ENCODE peak calls at places on chromosome 14, in five cellular contexts. N, I, U, Z and C are unnamed samples. For H3K27me3, the result is how much of the 10 kb centered on the place peaks cover.

GRCh38 chr14:52013984-52014600 is 24.7 kb downstream of the RTRAF start:
- DNase-seq in N (no peak), I (no peak), Z (no peak), U (no peak), C (no peak)

GRCh38 chr14:75591331-75591946 is 13.0 kb downstream of the FLVCR2 start:
- DNase-seq in N (no peak), U (no peak), Z (no peak), I (no peak), C (no peak)

GRCh38 chr14:79091381-79091963 is 921.3 kb downstream of the NRXN3 start:
- DNase-seq in U (no peak), N (no peak), Z (no peak), I (no peak), C (no peak)

GRCh38 chr14:70622111-70622712 is 19.5 kb upstream of the TTC9 start:
- DNase-seq in Z (no peak), I (no peak), N (peak), U (peak), C (no peak)

GRCh38 chr14:34498684-34499412 is 36.8 kb upstream of the SPTSSA start:
- DNase-seq in Z (no peak), I (no peak), U (no peak), N (peak), C (no peak)

GRCh38 chr14:52918486-52918885 is 32.4 kb downstream of the FERMT2 start:
- DNase-seq in N (peak), U (no peak), Z (no peak), I (no peak), C (no peak)

GRCh38 chr14:52706724-52707706 is at the start of gene PSMC6:
- DNase-seq in I (peak), Z (peak), N (peak), U (peak), C (peak)

GRCh38 chr14:68978550-68978911 is 571 bp downstream of the ACTN1 start:
- DNase-seq in U (peak), N (peak), Z (no peak), I (peak), C (no peak)

GRCh38 chr14:94227029-94227428 is 52.9 kb downstream of the PPP4R4 start:
- DNase-seq in U (no peak), I (no peak), N (no peak), Z (no peak), C (no peak)

GRCh38 chr14:92317511-92317910 is 5.5 kb upstream of the SLC24A4 start:
- DNase-seq in U (no peak), I (no peak), N (no peak), Z (no peak), C (no peak)

GRCh38 chr14:65791551-65791981 is 379.0 kb downstream of the FUT8 start:
- DNase-seq in U (no peak), Z (no peak), N (peak), I (no peak), C (no peak)

GRCh38 chr14:40099316-40099715 is 667.1 kb upstream of the FBXO33 start:
- DNase-seq in U (no peak), N (no peak), Z (no peak), I (no peak), C (no peak)

GRCh38 chr14:66965831-66966230 is 223.4 kb upstream of the GARIN2 start:
- DNase-seq in Z (no peak), I (no peak), N (no peak), U (no peak), C (no peak)

GRCh38 chr14:33948143-33948962 is 2.5 kb downstream of the EGLN3 start:
- DNase-seq in I (no peak), N (no peak), U (no peak), Z (peak), C (no peak)

GRCh38 chr14:30214456-30215090 is 286.9 kb upstream of the PRKD1 start:
- DNase-seq in Z (no peak), U (no peak), I (no peak), N (peak), C (no peak)

GRCh38 chr14:99432491-99432890 is 48.2 kb downstream of the SETD3 start:
- DNase-seq in Z (no peak), U (no peak), N (no peak), I (no peak), C (no peak)

GRCh38 chr14:92321701-92322100 is 1.3 kb upstream of the SLC24A4 start:
- DNase-seq in Z (no peak), U (no peak), I (no peak), N (no peak), C (no peak)

GRCh38 chr14:43894534-43894933 is 612.5 kb downstream of the FSCB start:
- DNase-seq in N (no peak), Z (no peak), U (no peak), I (no peak), C (no peak)

GRCh38 chr14:100384819-100385813 is 62.0 kb downstream of the SLC25A47 start:
- DNase-seq in I (no peak), Z (no peak), N (peak), U (no peak), C (no peak)

GRCh38 chr14:29148221-29148620 is 381.6 kb downstream of the FOXG1 start:
- DNase-seq in I (no peak), Z (no peak), U (no peak), N (no peak), C (no peak)
- H3K27ac ChIP-seq in I (no peak), Z (no peak), U (no peak), N (no peak), C (no peak)

GRCh38 chr14:36505193-36505815 is 14.7 kb downstream of the NKX2-1 start:
- DNase-seq in N (no peak), U (no peak), Z (no peak), I (no peak), C (no peak)

GRCh38 chr14:36503771-36504741 is 16.0 kb downstream of the NKX2-1 start:
- DNase-seq in Z (no peak), I (no peak), U (no peak), N (no peak), C (no peak)

GRCh38 chr14:36505892-36506731 is 13.9 kb downstream of the NKX2-1 start:
- DNase-seq in N (no peak), I (no peak), Z (no peak), U (no peak), C (no peak)

GRCh38 chr14:36504805-36505192 is 15.2 kb downstream of the NKX2-1 start:
- DNase-seq in I (no peak), Z (no peak), U (no peak), N (no peak), C (no peak)

DNA sequence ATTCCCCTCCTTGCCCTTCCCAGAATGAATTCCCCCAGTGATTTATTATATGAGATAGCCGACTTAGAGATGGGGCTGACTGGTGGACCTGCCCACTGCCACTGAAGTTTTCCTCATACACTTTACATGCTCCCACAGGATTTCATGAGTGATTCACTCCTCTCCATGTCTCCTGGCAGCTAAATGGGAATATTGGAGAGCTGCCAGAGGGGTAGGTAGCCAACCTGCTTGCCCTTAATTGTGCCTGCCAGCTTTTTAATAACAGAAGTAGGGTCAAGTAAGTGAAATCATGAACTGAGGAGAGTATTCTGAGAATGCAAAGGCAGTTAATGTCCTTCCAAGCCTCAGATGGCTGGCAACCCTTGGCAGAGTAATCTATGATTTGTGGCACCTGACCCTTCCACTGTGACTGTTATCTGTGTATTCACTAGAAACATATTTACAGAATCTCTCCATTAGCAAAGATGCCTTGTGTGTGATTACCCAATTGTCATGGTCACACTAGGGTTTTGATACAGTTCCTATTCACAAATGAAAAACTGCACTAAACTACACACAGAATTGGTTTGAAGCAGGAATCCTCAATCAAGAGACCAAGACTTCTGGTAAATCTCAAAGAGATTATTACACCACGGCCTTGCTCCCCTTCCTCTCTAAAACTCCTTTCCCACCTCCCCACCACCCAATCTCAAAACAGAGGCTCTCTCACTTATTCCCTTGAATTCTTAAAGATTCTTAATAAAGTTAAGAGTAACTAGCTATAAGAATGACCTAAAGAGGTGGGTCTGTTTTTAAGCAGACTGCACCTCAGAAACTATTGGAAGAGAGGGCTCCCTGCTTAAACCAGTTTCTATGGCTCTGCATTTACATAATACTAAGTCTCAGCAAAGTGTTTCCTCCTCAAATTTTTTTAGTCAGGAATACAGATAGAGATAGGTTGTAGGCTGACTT is 17.2 kb downstream of the NKX2-1 start:
- DNase-seq in U (no peak), N (no peak), I (no peak), Z (no peak), C (no peak)
- H3K27me3 ChIP-seq in U (under half), N (half or more), I (half or more), Z (half or more), C (half or more)

GRCh38 chr14:105063041-105063440 is 2.2 kb downstream of the GPR132 start:
- DNase-seq in Z (no peak), U (no peak), I (peak), N (no peak), C (no peak)

GRCh38 chr14:105060751-105061427 is 4.3 kb downstream of the GPR132 start:
- DNase-seq in U (no peak), Z (no peak), N (no peak), I (peak), C (no peak)

GRCh38 chr14:105061428-105062047 is 3.7 kb downstream of the GPR132 start:
- DNase-seq in N (no peak), U (no peak), Z (no peak), I (peak), C (no peak)

GRCh38 chr14:105064001-105064400 is 1.2 kb downstream of the GPR132 start:
- DNase-seq in U (no peak), N (no peak), Z (no peak), I (no peak), C (no peak)

DNA sequence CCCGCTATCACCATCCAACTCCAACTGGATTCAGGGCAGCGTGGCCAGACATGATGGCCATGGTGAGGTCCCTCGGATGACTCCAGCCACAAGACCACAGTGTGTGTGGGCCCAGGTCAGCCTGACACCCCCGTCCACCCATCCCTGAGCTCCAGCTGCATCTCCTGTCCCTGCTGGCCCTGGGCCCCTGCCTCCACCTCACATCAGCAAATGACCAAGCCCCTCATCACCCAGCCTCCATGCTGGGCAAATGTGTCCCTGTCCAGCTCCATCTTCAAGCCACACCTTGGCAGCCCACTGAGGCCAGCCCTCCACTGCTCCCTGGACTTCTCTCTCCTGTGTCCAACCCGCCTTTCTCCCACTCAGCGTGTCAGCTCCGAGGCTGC is 3.2 kb downstream of the GPR132 start:
- DNase-seq in U (no peak), I (peak), N (no peak), Z (no peak), C (no peak)
- H3K27ac ChIP-seq in U (no peak), I (peak), N (no peak), Z (no peak), C (peak)

GRCh38 chr14:105196228-105196960 is 15.3 kb upstream of the NUDT14 start:
- DNase-seq in U (no peak), I (no peak), N (peak), Z (no peak), C (no peak)

GRCh38 chr14:105198588-105198987 is 17.5 kb upstream of the NUDT14 start:
- DNase-seq in Z (no peak), I (no peak), N (no peak), U (no peak), C (no peak)

GRCh38 chr14:105195533-105196227 is 14.6 kb upstream of the NUDT14 start:
- DNase-seq in I (no peak), Z (no peak), N (peak), U (no peak), C (no peak)

GRCh38 chr14:105199093-105199492 is 18.0 kb upstream of the NUDT14 start:
- DNase-seq in N (peak), Z (no peak), I (no peak), U (no peak), C (no peak)

DNA sequence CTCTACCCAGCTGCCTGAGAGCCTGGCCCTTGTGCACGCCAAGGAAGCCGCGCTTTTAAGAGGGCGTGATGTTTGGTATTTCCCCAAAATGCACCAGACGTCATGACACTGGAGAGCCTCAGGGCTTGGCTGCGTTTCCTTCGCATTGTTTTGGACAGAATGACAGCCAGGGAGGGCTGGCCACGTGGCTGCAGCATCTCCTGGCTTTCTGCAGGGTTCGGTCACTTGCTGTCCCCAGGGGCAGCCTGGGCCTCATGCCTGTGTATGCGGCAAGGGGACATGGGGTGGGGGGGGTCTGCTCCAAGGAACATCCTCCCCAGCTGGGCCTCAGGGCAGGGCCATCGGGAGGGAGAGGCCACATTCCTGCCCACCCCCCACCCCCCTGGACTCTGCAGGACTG is 16.2 kb upstream of the NUDT14 start:
- DNase-seq in I (no peak), N (no peak), Z (no peak), U (no peak), C (no peak)
- H3K27me3 ChIP-seq in I (half or more), N (under half), Z (under half), U (under half), C (under half)

GRCh38 chr14:104109731-104110361 is 24.3 kb downstream of the ASPG start:
- DNase-seq in I (peak), U (no peak), Z (no peak), N (no peak), C (no peak)
- H3K27ac ChIP-seq in I (no peak), U (no peak), Z (no peak), N (no peak), C (no peak)

GRCh38 chr14:77212097-77212873 is 30.7 kb downstream of the TMEM63C start:
- DNase-seq in N (no peak), I (no peak), U (no peak), Z (no peak), C (no peak)

GRCh38 chr14:77213657-77214016 is 32.0 kb downstream of the TMEM63C start:
- DNase-seq in I (no peak), Z (no peak), N (no peak), U (no peak), C (no peak)

GRCh38 chr14:77212933-77213656 is 31.5 kb downstream of the TMEM63C start:
- DNase-seq in Z (no peak), N (no peak), U (peak), I (no peak), C (no peak)

GRCh38 chr14:77217551-77217950 is 36.0 kb downstream of the TMEM63C start:
- DNase-seq in N (no peak), U (no peak), I (no peak), Z (no peak), C (no peak)

GRCh38 chr14:77214216-77214615 is 32.6 kb downstream of the TMEM63C start:
- DNase-seq in U (no peak), N (no peak), Z (no peak), I (no peak), C (no peak)
- H3K27me3 ChIP-seq in U (under half), N (under half), Z (under half), I (under half), C (under half)

GRCh38 chr14:21070610-21071224 is 613 bp downstream of the ARHGEF40 start:
- DNase-seq in I (peak), U (peak), Z (no peak), N (peak), C (no peak)
- H3K27ac ChIP-seq in I (peak), U (peak), Z (peak), N (no peak), C (peak)

DNA sequence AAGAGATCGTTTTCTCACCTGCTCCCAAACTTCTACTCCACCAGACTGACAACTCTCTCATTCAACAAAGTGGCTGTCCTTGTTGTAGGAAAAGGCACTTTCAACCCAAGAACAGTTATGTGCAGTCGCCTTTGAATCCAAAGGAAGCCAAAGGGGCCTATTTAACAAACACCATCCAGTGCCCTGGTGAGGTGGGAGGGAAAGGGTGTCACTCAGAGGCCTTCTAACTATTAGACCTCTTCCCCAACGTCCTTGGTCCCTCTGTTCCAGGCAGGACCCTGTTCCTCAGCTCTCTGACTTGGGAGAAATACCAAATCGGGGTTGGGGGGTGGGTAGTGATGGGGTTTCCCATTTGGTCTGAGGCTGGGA is 3.2 kb downstream of the SIX4 start:
- DNase-seq in I (no peak), N (no peak), Z (no peak), U (no peak), C (no peak)
- H3K27me3 ChIP-seq in I (half or more), N (under half), Z (under half), U (under half), C (under half)

GRCh38 chr14:96370528-96370927 is 7.2 kb downstream of the GSKIP start:
- DNase-seq in I (no peak), Z (no peak), U (no peak), N (no peak), C (no peak)

GRCh38 chr14:96363751-96364336 is 518 bp downstream of the GSKIP start:
- DNase-seq in I (peak), N (peak), U (peak), Z (no peak), C (peak)

GRCh38 chr14:96373538-96373937 is 10.2 kb downstream of the GSKIP start:
- DNase-seq in U (no peak), Z (no peak), N (no peak), I (no peak), C (no peak)

GRCh38 chr14:96364911-96365310 is 1.6 kb downstream of the GSKIP start:
- DNase-seq in I (no peak), N (no peak), Z (no peak), U (no peak), C (no peak)

DNA sequence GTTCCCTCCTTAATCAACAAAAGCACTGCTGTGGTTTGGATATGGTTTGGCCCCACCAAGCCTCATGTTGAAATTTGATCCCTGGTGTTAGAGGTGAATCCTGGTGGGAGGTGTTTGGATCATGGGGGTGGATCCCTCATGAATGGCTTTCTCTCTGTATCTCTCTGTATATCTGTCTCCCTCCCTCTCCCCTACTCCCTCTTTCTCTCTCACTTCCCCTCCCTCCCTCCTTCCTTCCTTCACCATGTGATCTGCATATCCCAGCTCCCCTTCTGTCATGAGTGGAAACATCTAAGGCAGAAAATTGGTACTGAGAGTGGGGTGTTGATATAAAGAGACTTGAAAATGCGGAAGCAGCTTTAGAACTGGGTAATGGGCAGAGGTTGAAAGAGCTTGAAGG is 5.2 kb downstream of the GSKIP start:
- DNase-seq in I (no peak), N (no peak), U (no peak), Z (no peak), C (no peak)
- H3K27ac ChIP-seq in I (no peak), N (no peak), U (no peak), Z (no peak), C (no peak)